ENCODE peak calls at places on chromosomes 1 and 21, in eight cellular contexts. O, Y, D, G, X, T, W and Q are unnamed samples.

GRCh38 chr21:26637346-26637745 is 64.3 kb upstream of the CYYR1 start:
- DNase-seq in O (no peak), Y (no peak), D (no peak), G (no peak), X (no peak), T (peak), W (peak), Q (no peak)

GRCh38 chr1:3515774-3516480 is 61.5 kb downstream of the ARHGEF16 start:
- DNase-seq in O (no peak), Y (no peak), D (no peak), G (no peak), X (no peak), T (peak), W (peak), Q (no peak)

GRCh38 chr1:11514366-11514765 is 35.4 kb downstream of the DISP3 start:
- DNase-seq in O (no peak), Y (no peak), D (no peak), G (no peak), X (no peak), T (no peak), W (no peak), Q (no peak)

GRCh38 chr1:37158113-37158749 is 123.9 kb upstream of the GRIK3 start:
- DNase-seq in O (no peak), Y (no peak), D (no peak), G (no peak), X (no peak), T (peak), W (no peak), Q (no peak)

GRCh38 chr1:167409183-167409582 is 109.1 kb downstream of the CD247 start:
- DNase-seq in O (no peak), Y (no peak), D (no peak), G (no peak), X (no peak), T (no peak), W (peak), Q (no peak)

GRCh38 chr1:89923517-89923916 is 71.4 kb upstream of the ZNF326 start:
- DNase-seq in O (no peak), Y (no peak), D (no peak), G (no peak), X (no peak), T (no peak), W (no peak), Q (no peak)

GRCh38 chr1:50181027-50181663 is 72.4 kb downstream of the ELAVL4 start:
- DNase-seq in O (no peak), Y (no peak), D (no peak), G (no peak), X (no peak), T (no peak), W (peak), Q (no peak)

GRCh38 chr1:226149806-226150205 is 36.7 kb downstream of the ACBD3 start:
- DNase-seq in O (no peak), Y (no peak), D (no peak), G (no peak), X (no peak), T (no peak), W (peak), Q (no peak)

GRCh38 chr1:205270764-205271163 is 43.0 kb downstream of the TMCC2 start:
- DNase-seq in O (no peak), Y (no peak), D (no peak), G (no peak), X (no peak), T (peak), W (peak), Q (no peak)

GRCh38 chr21:16865612-16866011 is 647.2 kb upstream of the CXADR start:
- DNase-seq in O (no peak), Y (no peak), D (no peak), G (no peak), X (no peak), T (no peak), W (no peak), Q (no peak)

GRCh38 chr1:233406994-233407631 is 79.6 kb downstream of the MAP3K21 start:
- DNase-seq in O (no peak), Y (no peak), D (no peak), G (no peak), X (no peak), T (no peak), W (peak), Q (no peak)

GRCh38 chr1:117501275-117501674 is 104.6 kb upstream of the TENT5C start:
- DNase-seq in O (no peak), Y (no peak), D (no peak), G (peak), X (no peak), T (peak), W (no peak), Q (no peak)

GRCh38 chr1:159937014-159937750 is 8.2 kb downstream of the IGSF9 start:
- DNase-seq in O (no peak), Y (no peak), D (no peak), G (no peak), X (no peak), T (no peak), W (peak), Q (no peak)

GRCh38 chr21:46368533-46369285 is 44.8 kb downstream of the PCNT start:
- DNase-seq in O (peak), Y (no peak), D (no peak), G (no peak), X (no peak), T (no peak), W (no peak), Q (no peak)

GRCh38 chr1:207031016-207031415 is 1.5 kb downstream of the C1orf116 start:
- DNase-seq in O (no peak), Y (no peak), D (no peak), G (no peak), X (no peak), T (no peak), W (no peak), Q (no peak)